ENCODE peak calls at places on chromosomes 7 and 10, in six cellular contexts. H is nephron progenitor cell; Q is CD4-positive, alpha-beta T cell; E is pancreas; L is fibroblast of lung; F is ovary. Y is an unnamed sample.

GRCh38 chr10:4661572-4662255 is 164.3 kb upstream of the AKR1E2 start:
- DNase-seq in Q (no peak), L (no peak), H (no peak), F (peak), E (no peak), Y (no peak)

GRCh38 chr7:139680676-139681462 is 96.9 kb downstream of the HIPK2 start:
- DNase-seq in Q (peak), H (no peak), E (no peak), F (no peak), L (peak), Y (no peak)

GRCh38 chr7:44884553-44885393 is 557 bp downstream of the PURB start:
- DNase-seq in H (peak), E (peak), Q (peak), F (peak), L (peak), Y (peak)

GRCh38 chr7:6171532-6172330 is 100.7 kb downstream of the CYTH3 start:
- DNase-seq in H (peak), Q (no peak), F (no peak), E (no peak), L (no peak), Y (no peak)

GRCh38 chr10:92342801-92343200 is 51.8 kb downstream of the MARCHF5 start:
- DNase-seq in Q (no peak), H (no peak), E (no peak), F (no peak), L (peak), Y (no peak)

GRCh38 chr7:115840702-115841101 is 189.9 kb downstream of the TFEC start:
- DNase-seq in L (no peak), F (no peak), H (no peak), E (no peak), Q (no peak), Y (no peak)

GRCh38 chr10:75107756-75108683 is 3.4 kb upstream of the SAMD8 start:
- DNase-seq in L (no peak), H (no peak), F (no peak), Q (no peak), E (no peak), Y (no peak)

GRCh38 chr7:2204446-2204845 is 28.3 kb downstream of the MAD1L1 start:
- DNase-seq in L (no peak), H (no peak), F (peak), E (no peak), Q (no peak), Y (no peak)

GRCh38 chr10:104342941-104343411 is 4.7 kb upstream of the ITPRIP start:
- DNase-seq in E (no peak), Q (no peak), F (no peak), L (peak), H (no peak), Y (no peak)

GRCh38 chr7:99997545-99998137 is 17.8 kb upstream of the ZKSCAN1 start:
- DNase-seq in H (no peak), Q (peak), E (peak), F (peak), L (peak), Y (peak)

GRCh38 chr7:138727336-138728099 is 26.4 kb upstream of the SVOPL start:
- DNase-seq in E (no peak), Q (no peak), H (no peak), F (no peak), L (no peak), Y (no peak)

GRCh38 chr7:79211724-79212123 is 241.7 kb downstream of the MAGI2 start:
- DNase-seq in Q (no peak), E (no peak), L (no peak), H (no peak), F (no peak), Y (no peak)

GRCh38 chr7:43170571-43170970 is 58.1 kb downstream of the HECW1 start:
- DNase-seq in E (no peak), L (no peak), H (no peak), Q (no peak), F (no peak), Y (no peak)

GRCh38 chr7:154676422-154677073 is 326.4 kb downstream of the PAXIP1 start:
- DNase-seq in E (no peak), Q (no peak), F (no peak), H (no peak), L (no peak), Y (no peak)

DNA sequence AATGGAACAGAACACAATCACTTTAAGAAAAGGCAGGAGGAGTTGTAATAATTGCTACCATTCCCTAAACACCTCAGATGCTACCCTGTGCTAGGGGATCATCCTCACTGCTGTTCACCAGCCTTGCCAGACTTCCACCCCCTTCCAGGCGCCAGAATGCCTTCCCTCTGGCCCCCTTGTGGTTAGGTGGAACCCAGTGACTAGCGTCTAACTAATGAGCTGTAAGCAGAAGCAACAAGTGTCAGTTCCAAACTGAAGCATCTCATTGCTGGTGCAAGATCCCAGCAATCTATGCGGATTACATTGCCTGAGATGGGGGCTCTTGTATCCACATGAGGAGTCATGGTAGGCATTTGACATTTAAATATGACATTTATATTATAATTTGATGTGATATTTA is 86.6 kb downstream of the FRMD4A start:
- DNase-seq in Q (no peak), L (peak), H (no peak), F (no peak), E (no peak), Y (no peak)
- TF ChIP-seq CTCF in Q (no peak), L (no peak), H (no peak), F (no peak), E (no peak), Y (no peak)

GRCh38 chr10:102121739-102122372 is 1.7 kb upstream of the LDB1 start:
- DNase-seq in Q (no peak), L (peak), H (peak), E (no peak), F (peak), Y (no peak)
- TF ChIP-seq CTCF in Q (no peak), L (peak), H (no peak), E (no peak), F (peak), Y (no peak)

GRCh38 chr10:14954001-14954770 is at the start of gene DCLRE1C:
- DNase-seq in Q (peak), H (peak), F (peak), E (peak), L (peak), Y (peak)

GRCh38 chr10:14949291-14949690 is 4.6 kb downstream of the DCLRE1C start:
- DNase-seq in F (no peak), Q (no peak), H (no peak), E (no peak), L (no peak), Y (no peak)

GRCh38 chr10:14952851-14953451 is 945 bp downstream of the DCLRE1C start:
- DNase-seq in L (peak), E (no peak), Q (no peak), F (no peak), H (no peak), Y (no peak)

GRCh38 chr10:14954934-14955333 is 1.0 kb upstream of the DCLRE1C start:
- DNase-seq in Q (no peak), F (no peak), E (no peak), H (no peak), L (no peak), Y (no peak)

GRCh38 chr10:14953452-14954000 is 370 bp downstream of the DCLRE1C start:
- DNase-seq in H (peak), L (peak), Q (no peak), E (no peak), F (no peak), Y (peak)
- TF ChIP-seq CTCF in H (no peak), L (peak), Q (no peak), E (no peak), F (no peak), Y (no peak)

GRCh38 chr7:18702071-18702829 is 206.7 kb downstream of the HDAC9 start:
- DNase-seq in H (peak), E (no peak), L (no peak), F (no peak), Q (no peak), Y (no peak)

GRCh38 chr7:18694911-18695310 is 199.4 kb downstream of the HDAC9 start:
- DNase-seq in L (no peak), H (no peak), F (no peak), E (no peak), Q (no peak), Y (no peak)

GRCh38 chr7:18698258-18698734 is 202.7 kb downstream of the HDAC9 start:
- DNase-seq in Q (no peak), E (no peak), L (no peak), H (no peak), F (no peak), Y (no peak)

GRCh38 chr7:18703743-18704142 is 208.2 kb downstream of the HDAC9 start:
- DNase-seq in Q (no peak), H (no peak), F (no peak), E (no peak), L (peak), Y (no peak)

DNA sequence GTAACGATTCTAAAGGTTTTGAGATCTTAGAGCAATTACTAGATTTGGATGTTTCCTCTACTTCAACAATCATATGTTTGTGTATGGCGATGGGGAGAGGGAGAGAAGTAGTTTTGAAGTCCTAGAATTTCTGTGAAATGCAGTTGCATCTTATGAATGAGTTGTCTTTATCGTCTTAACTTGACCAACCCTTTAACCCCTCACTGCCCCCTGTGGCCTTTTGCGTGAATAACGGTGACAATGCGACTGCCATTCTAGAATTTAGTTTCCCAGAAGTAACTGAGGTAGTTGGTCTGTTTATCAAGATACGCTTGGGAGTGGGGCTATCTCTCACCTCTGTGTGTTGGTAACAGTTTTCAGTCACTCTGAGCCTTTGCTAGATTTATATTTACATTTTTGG is 204.6 kb downstream of the HDAC9 start:
- DNase-seq in H (no peak), F (no peak), E (no peak), L (no peak), Q (no peak), Y (no peak)
- TF ChIP-seq CTCF in H (no peak), F (no peak), E (no peak), L (no peak), Q (no peak), Y (no peak)

DNA sequence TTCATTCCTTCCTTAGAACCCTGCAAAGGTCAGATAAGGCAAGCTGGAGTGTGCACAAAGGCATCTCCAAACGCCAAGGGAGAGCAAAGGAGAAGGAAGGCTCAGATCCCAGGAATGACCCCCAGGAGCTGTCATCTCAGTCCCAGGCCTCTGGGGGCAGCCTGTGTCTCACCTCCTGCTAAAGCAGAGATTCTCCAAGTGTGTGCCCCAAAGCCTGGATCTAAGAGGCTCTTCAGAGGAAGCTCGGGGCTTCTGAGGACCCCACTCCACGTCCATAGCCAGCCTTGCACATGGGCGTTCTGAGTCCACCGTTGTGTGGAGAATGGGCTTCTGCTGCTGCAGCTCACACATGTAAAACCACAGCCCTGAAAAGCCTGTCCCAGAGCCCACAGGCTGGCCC is 5.1 kb upstream of the GRID1 start:
- DNase-seq in E (no peak), L (no peak), Q (no peak), F (peak), H (no peak), Y (no peak)
- TF ChIP-seq CTCF in E (no peak), L (no peak), Q (no peak), F (no peak), H (no peak), Y (no peak)

GRCh38 chr10:79065853-79066252 is 2.9 kb upstream of the ZMIZ1 start:
- DNase-seq in F (no peak), Q (no peak), E (peak), L (no peak), H (no peak), Y (no peak)

GRCh38 chr10:79068562-79069324 is at the start of gene ZMIZ1:
- DNase-seq in Q (peak), H (peak), F (peak), E (peak), L (peak), Y (peak)

GRCh38 chr10:79068203-79068561 is 584 bp upstream of the ZMIZ1 start:
- DNase-seq in F (no peak), L (no peak), E (peak), H (no peak), Q (no peak), Y (no peak)

GRCh38 chr10:79066460-79067240 is 2.1 kb upstream of the ZMIZ1 start:
- DNase-seq in H (no peak), Q (no peak), E (peak), L (no peak), F (peak), Y (peak)

GRCh38 chr10:79067241-79068202 is 1.2 kb upstream of the ZMIZ1 start:
- DNase-seq in F (peak), Q (peak), E (peak), H (peak), L (peak), Y (peak)
- TF ChIP-seq CTCF in F (peak), Q (no peak), E (no peak), H (no peak), L (peak), Y (no peak)

GRCh38 chr10:50423448-50423847 is 172.1 kb upstream of the ASAH2 start:
- DNase-seq in Q (no peak), F (no peak), H (no peak), E (no peak), L (no peak), Y (no peak)
- TF ChIP-seq CTCF in Q (no peak), F (no peak), H (no peak), E (no peak), L (no peak), Y (no peak)

DNA sequence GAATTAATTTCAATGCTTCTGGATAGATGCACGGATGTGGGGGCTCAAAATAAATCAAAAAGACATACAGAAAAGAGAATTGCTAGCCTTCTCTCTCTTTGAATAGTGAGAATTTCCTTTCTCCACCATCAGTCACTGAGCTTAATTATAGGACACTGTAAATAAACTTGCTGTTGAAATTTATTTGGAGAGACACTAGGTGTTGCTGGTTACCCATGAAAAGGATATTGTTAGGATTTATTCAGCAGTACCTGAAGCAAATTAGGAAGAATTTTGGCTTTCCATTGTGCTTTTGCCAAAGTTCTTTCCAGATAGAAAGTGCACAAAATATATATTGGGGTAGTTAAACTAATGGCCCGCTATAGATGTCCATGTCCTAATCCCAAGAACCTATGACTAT is 27.6 kb downstream of the GCC1 start:
- DNase-seq in Q (no peak), F (no peak), H (no peak), L (no peak), E (no peak), Y (no peak)
- TF ChIP-seq CTCF in Q (no peak), F (no peak), H (no peak), L (no peak), E (no peak), Y (no peak)

GRCh38 chr10:127194598-127194997 is 1.8 kb downstream of the INSYN2A start:
- DNase-seq in Q (no peak), F (no peak), H (no peak), L (no peak), E (no peak), Y (no peak)

GRCh38 chr10:127195041-127195506 is 1.3 kb downstream of the INSYN2A start:
- DNase-seq in E (no peak), Q (no peak), F (no peak), L (peak), H (peak), Y (no peak)

GRCh38 chr10:127196955-127197432 is 603 bp upstream of the INSYN2A start:
- DNase-seq in Q (no peak), L (no peak), E (peak), H (no peak), F (no peak), Y (no peak)

GRCh38 chr10:127195571-127196226 is 692 bp downstream of the INSYN2A start:
- DNase-seq in L (peak), F (no peak), H (peak), Q (no peak), E (peak), Y (no peak)

DNA sequence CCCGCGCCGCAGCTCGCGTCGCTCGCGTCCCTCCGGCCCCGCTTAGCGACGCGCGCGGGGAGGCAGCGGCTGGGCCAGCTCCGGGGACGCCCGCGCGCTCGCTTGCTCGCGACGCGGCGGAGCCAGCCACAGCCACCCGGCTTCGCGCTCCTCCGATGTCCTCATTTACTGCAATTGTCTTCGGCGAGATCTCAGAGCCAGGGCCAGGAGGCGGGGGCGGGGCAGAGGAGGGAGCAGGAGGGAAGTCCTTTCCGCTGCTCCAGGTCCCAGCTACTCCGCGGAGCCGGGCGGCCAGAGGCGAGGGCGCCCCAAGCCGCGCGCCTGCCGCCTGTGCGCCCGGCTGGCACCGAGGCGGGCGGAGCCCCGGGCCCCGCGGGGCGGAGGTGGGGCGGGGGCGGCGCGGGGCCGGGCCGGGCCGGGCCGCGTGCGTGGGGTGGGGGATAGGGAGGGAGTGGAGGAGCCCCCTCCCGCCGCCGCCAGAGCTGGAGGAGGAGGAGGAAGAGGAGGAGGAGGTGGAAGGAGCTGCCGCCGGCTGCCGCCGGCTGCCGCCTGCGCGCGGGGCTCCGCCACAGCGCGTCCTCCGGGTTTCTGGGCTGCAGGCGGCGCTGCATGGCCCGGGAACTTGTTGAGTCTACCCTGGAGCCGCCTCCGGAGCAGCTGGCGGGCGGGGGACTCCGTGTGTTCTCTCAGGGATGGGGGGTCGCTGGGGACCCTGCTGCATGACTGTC is at the start of gene INSYN2A:
- DNase-seq in E (no peak), F (peak), H (peak), Q (no peak), L (peak), Y (no peak)
- TF ChIP-seq CTCF in E (no peak), F (no peak), H (peak), Q (no peak), L (peak), Y (no peak)

Y was measured in GM10248.